ENCODE peak calls at places on chromosome X, in seven cellular contexts. I is stimulated activated naive CD4-positive, alpha-beta T cell; L is mammary epithelial cell; N is KG1; A is A549; T is NB4; R is EL. Z is an unnamed sample.

GRCh38 chrX:136192839-136193414 is 45.6 kb downstream of the FHL1 start:
- DNase-seq in R (peak; percentile 65), L (no peak), N (no peak), I (no peak), T (peak; percentile 72), A (no peak), Z (no peak)

GRCh38 chrX:50470103-50471031 is at the start of gene DGKK:
- DNase-seq in N (no peak), I (no peak), R (no peak), A (no peak), T (no peak), L (no peak), Z (no peak)

GRCh38 chrX:21932277-21932996 is 8.1 kb upstream of the SMS start:
- DNase-seq in L (peak; percentile 89), R (peak; percentile 88), A (no peak), I (no peak), T (peak; percentile 65), N (no peak), Z (no peak)

GRCh38 chrX:137044893-137045292 is 11.1 kb upstream of the GPR101 start:
- DNase-seq in A (no peak), N (no peak), R (no peak), I (no peak), T (no peak), L (no peak), Z (no peak)

GRCh38 chrX:3218442-3218841 is 128.0 kb downstream of the MXRA5 start:
- DNase-seq in T (no peak), L (no peak), R (no peak), N (no peak), I (no peak), A (no peak), Z (no peak)

GRCh38 chrX:140337263-140337662 is 167.6 kb downstream of the SOX3 start:
- DNase-seq in N (no peak), T (no peak), L (no peak), I (no peak), A (no peak), R (no peak), Z (no peak)

GRCh38 chrX:48927736-48928382 is 9.0 kb upstream of the PIM2 start:
- DNase-seq in I (no peak), L (no peak), T (no peak), R (no peak), N (no peak), A (no peak), Z (no peak)

GRCh38 chrX:123713841-123714240 is 19.0 kb downstream of the THOC2 start:
- DNase-seq in R (peak; percentile 16), N (no peak), I (no peak), L (no peak), A (no peak), T (no peak), Z (no peak)

GRCh38 chrX:475926-476723 is 89.4 kb upstream of the PPP2R3B start:
- DNase-seq in N (no peak), T (peak; percentile 91), I (no peak), L (no peak), A (no peak), R (peak; percentile 63), Z (peak; percentile 12)

GRCh38 chrX:119468930-119469635 is 839 bp downstream of the SLC25A5 start:
- DNase-seq in L (peak; percentile 76), I (peak; percentile 87), T (peak; percentile 90), A (peak; percentile 49), N (peak; percentile 45), R (peak; percentile 77), Z (peak; percentile 93)

Z was measured in sigmoid colon.